ENCODE peak calls at places on chromosomes 2 and 18, in five cellular contexts. F is nephron progenitor cell; H is activated CD4-positive, alpha-beta T cell treated with anti-CD3 and anti-CD28 coated beads, Interleukin-2, amount 50 U/mL, for 24 hours; I is foreskin melanocyte; P is heart left ventricle. K is an unnamed sample.

GRCh38 chr2:84435331-84436081 is 23.6 kb downstream of the SUCLG1 start:
- DNase-seq in F (no peak), H (no peak), I (peak), P (no peak), K (peak)

GRCh38 chr18:48802543-48803428 is 148.0 kb downstream of the SMAD7 start:
- DNase-seq in F (peak), H (no peak), I (no peak), P (no peak), K (no peak)

GRCh38 chr2:20351555-20352229 is 1.0 kb upstream of the PUM2 start:
- DNase-seq in F (no peak), H (no peak), I (no peak), P (no peak), K (no peak)

GRCh38 chr18:59575995-59576394 is 121.2 kb downstream of the CCBE1 start:
- DNase-seq in F (no peak), H (no peak), I (no peak), P (no peak), K (no peak)

GRCh38 chr2:214630402-214631035 is 179.0 kb downstream of the BARD1 start:
- DNase-seq in F (no peak), H (no peak), I (peak), P (no peak), K (no peak)

GRCh38 chr2:190947139-190947538 is 66.5 kb downstream of the GLS start:
- DNase-seq in F (no peak), H (no peak), I (no peak), P (no peak), K (no peak)

GRCh38 chr2:48258750-48259149 is 271.2 kb upstream of the STON1 start:
- DNase-seq in F (no peak), H (no peak), I (no peak), P (no peak), K (no peak)

GRCh38 chr2:129087133-129087813 is 768.6 kb upstream of the HS6ST1 start:
- DNase-seq in F (no peak), H (no peak), I (peak), P (no peak), K (peak)

GRCh38 chr2:122168799-122169198 is 413.3 kb downstream of the TSN start:
- DNase-seq in F (no peak), H (no peak), I (no peak), P (no peak), K (no peak)

GRCh38 chr2:189654641-189655040 is 6.6 kb upstream of the ASNSD1 start:
- DNase-seq in F (no peak), H (no peak), I (no peak), P (no peak), K (no peak)

GRCh38 chr2:128581849-128582244 is 263.2 kb upstream of the HS6ST1 start:
- DNase-seq in F (no peak), H (no peak), I (no peak), P (no peak), K (no peak)

GRCh38 chr18:24354278-24354677 is 43.3 kb downstream of the OSBPL1A start:
- DNase-seq in F (no peak), H (no peak), I (no peak), P (no peak), K (no peak)

GRCh38 chr2:187768995-187769394 is 214.8 kb upstream of the TFPI start:
- DNase-seq in F (no peak), H (no peak), I (no peak), P (no peak), K (no peak)

GRCh38 chr18:4758980-4759379 is 303.9 kb upstream of the DLGAP1 start:
- DNase-seq in F (no peak), H (no peak), I (peak), P (no peak), K (no peak)

GRCh38 chr2:216094701-216095100 is 13.0 kb downstream of the TMEM169 start:
- DNase-seq in F (no peak), H (no peak), I (no peak), P (no peak), K (no peak)

GRCh38 chr18:58898427-58898826 is 33.8 kb downstream of the ZNF532 start:
- DNase-seq in F (no peak), H (no peak), I (no peak), P (no peak), K (no peak)

GRCh38 chr18:3511980-3512379 is 62.0 kb downstream of the TGIF1 start:
- DNase-seq in F (no peak), H (no peak), I (peak), P (no peak), K (peak)

GRCh38 chr2:168622559-168622958 is 166.5 kb downstream of the CERS6 start:
- DNase-seq in F (no peak), H (no peak), I (no peak), P (no peak), K (no peak)

GRCh38 chr2:216031960-216032689 is 18.8 kb upstream of the MREG start:
- DNase-seq in F (no peak), H (no peak), I (no peak), P (no peak), K (peak)

GRCh38 chr2:239832101-239832994 is 192.8 kb downstream of the NDUFA10 start:
- DNase-seq in F (no peak), H (no peak), I (peak), P (peak), K (no peak)

GRCh38 chr2:25314514-25315315 is 27.0 kb downstream of the DNMT3A start:
- DNase-seq in F (peak), H (peak), I (no peak), P (peak), K (peak)

GRCh38 chr2:70042246-70042645 is 45.0 kb upstream of the PCBP1 start:
- DNase-seq in F (no peak), H (no peak), I (no peak), P (no peak), K (no peak)

GRCh38 chr2:151844217-151844896 is 16.1 kb upstream of the ARL5A start:
- DNase-seq in F (no peak), H (no peak), I (no peak), P (no peak), K (no peak)

GRCh38 chr18:69935319-69936190 is 12.1 kb downstream of the CD226 start:
- DNase-seq in F (no peak), H (peak), I (no peak), P (no peak), K (peak)